ENCODE peak calls at places on chromosomes 13 and 19, in five cellular contexts. D is HCT116, F is GM12878, V is H1, Y is HepG2. N is an unnamed sample.

GRCh38 chr19:39038098-39038497 is 5.7 kb upstream of the FBXO27 start:
- DNase-seq in F (no peak), Y (peak), D (peak), V (no peak), N (peak)

GRCh38 chr13:26656919-26657318 is 99.4 kb downstream of the WASF3 start:
- DNase-seq in D (no peak), F (no peak), Y (peak), V (no peak), N (no peak)

GRCh38 chr19:17830567-17831418 is 9.5 kb upstream of the INSL3 start:
- DNase-seq in D (peak), Y (no peak), V (peak), F (no peak), N (peak)

GRCh38 chr19:30228113-30228725 is 144.0 kb upstream of the ZNF536 start:
- DNase-seq in V (no peak), F (no peak), D (no peak), Y (no peak), N (no peak)

GRCh38 chr19:55175117-55175867 is 4.8 kb downstream of the SYT5 start:
- DNase-seq in Y (no peak), V (no peak), D (no peak), F (no peak), N (peak)

GRCh38 chr13:76349700-76350099 is 536.5 kb downstream of the KCTD12 start:
- DNase-seq in Y (no peak), F (no peak), V (no peak), D (no peak), N (no peak)

GRCh38 chr19:6801397-6802086 is 29.0 kb downstream of the VAV1 start:
- DNase-seq in F (peak), Y (no peak), D (peak), V (no peak), N (peak)

GRCh38 chr13:97535619-97536018 is 101.7 kb downstream of the RAP2A start:
- DNase-seq in V (no peak), D (no peak), Y (no peak), F (no peak), N (no peak)

GRCh38 chr13:25440081-25440480 is 68.3 kb downstream of the ATP8A2 start:
- DNase-seq in Y (no peak), V (no peak), D (no peak), F (no peak), N (no peak)

GRCh38 chr19:40192758-40193586 is 1.7 kb downstream of the MAP3K10 start:
- DNase-seq in Y (no peak), D (no peak), F (no peak), V (no peak), N (peak)

GRCh38 chr19:47197141-47197540 is 33.9 kb downstream of the BBC3 start:
- DNase-seq in V (no peak), D (no peak), F (no peak), Y (no peak), N (no peak)

GRCh38 chr13:53189162-53189561 is 160.5 kb downstream of the OLFM4 start:
- DNase-seq in Y (no peak), D (no peak), V (no peak), F (no peak), N (no peak)

GRCh38 chr13:51811046-51811445 is 7.1 kb upstream of the DHRS12 start:
- DNase-seq in Y (no peak), D (no peak), V (no peak), F (no peak), N (no peak)

GRCh38 chr19:19937403-19937802 is 36.7 kb downstream of the ZNF93 start:
- DNase-seq in V (no peak), D (no peak), Y (no peak), F (no peak), N (no peak)

GRCh38 chr13:106104281-106104901 is 431.1 kb downstream of the EFNB2 start:
- DNase-seq in Y (no peak), D (peak), V (no peak), F (no peak), N (no peak)

GRCh38 chr19:35818445-35818844 is 5.8 kb upstream of the PRODH2 start:
- DNase-seq in Y (no peak), D (no peak), V (no peak), F (no peak), N (no peak)

GRCh38 chr19:55626350-55626749 is 2.0 kb upstream of the ZNF784 start:
- DNase-seq in Y (no peak), V (no peak), D (no peak), F (no peak), N (no peak)

GRCh38 chr13:97976551-97977375 is 23.3 kb downstream of the IPO5 start:
- DNase-seq in Y (no peak), D (no peak), V (no peak), F (no peak), N (peak)

GRCh38 chr19:47459477-47459876 is 12.2 kb downstream of the SLC8A2 start:
- DNase-seq in F (no peak), Y (no peak), D (no peak), V (no peak), N (no peak)

GRCh38 chr19:44747739-44748425 is 626 bp upstream of the BCL3 start:
- DNase-seq in F (no peak), D (no peak), Y (peak), V (no peak), N (no peak)

GRCh38 chr19:33294058-33294798 is 8.1 kb downstream of the CEBPA start:
- DNase-seq in D (no peak), V (no peak), Y (no peak), F (no peak), N (peak)

GRCh38 chr13:25114220-25114619 is 18.3 kb downstream of the PABPC3 start:
- DNase-seq in V (peak), Y (peak), D (peak), F (peak), N (peak)

GRCh38 chr13:37753776-37754175 is 115.8 kb downstream of the TRPC4 start:
- DNase-seq in D (no peak), F (no peak), Y (no peak), V (no peak), N (no peak)

GRCh38 chr13:113920606-113921306 is 53.1 kb downstream of the C13orf46 start:
- DNase-seq in F (no peak), V (no peak), Y (no peak), D (no peak), N (no peak)

GRCh38 chr13:45367358-45367757 is 26.4 kb upstream of the TPT1 start:
- DNase-seq in V (peak), F (peak), Y (peak), D (peak), N (peak)

GRCh38 chr13:113748101-113748861 is 10.7 kb upstream of the TMEM255B start:
- DNase-seq in Y (peak), D (no peak), F (no peak), V (no peak), N (peak)

GRCh38 chr13:113815151-113816058 is 48.5 kb downstream of the GAS6 start:
- DNase-seq in Y (no peak), F (peak), V (no peak), D (peak), N (no peak)

GRCh38 chr19:3132971-3133792 is 2.7 kb upstream of the GNA15 start:
- DNase-seq in F (peak), V (no peak), Y (no peak), D (no peak), N (peak)
- TF ChIP-seq POLR2A in F (peak), V (no peak), Y (no peak), D (no peak), N (no peak)

GRCh38 chr19:750640-751423 is at the start of gene MISP:
- DNase-seq in D (no peak), F (no peak), Y (no peak), V (no peak), N (peak)

GRCh38 chr19:751501-752341 is 809 bp downstream of the MISP start:
- DNase-seq in F (no peak), V (no peak), Y (peak), D (no peak), N (peak)

GRCh38 chr19:755063-755462 is 4.2 kb downstream of the MISP start:
- DNase-seq in D (no peak), V (no peak), Y (no peak), F (no peak), N (no peak)

GRCh38 chr19:754530-754929 is 3.6 kb downstream of the MISP start:
- DNase-seq in D (no peak), F (no peak), Y (no peak), V (no peak), N (no peak)

DNA sequence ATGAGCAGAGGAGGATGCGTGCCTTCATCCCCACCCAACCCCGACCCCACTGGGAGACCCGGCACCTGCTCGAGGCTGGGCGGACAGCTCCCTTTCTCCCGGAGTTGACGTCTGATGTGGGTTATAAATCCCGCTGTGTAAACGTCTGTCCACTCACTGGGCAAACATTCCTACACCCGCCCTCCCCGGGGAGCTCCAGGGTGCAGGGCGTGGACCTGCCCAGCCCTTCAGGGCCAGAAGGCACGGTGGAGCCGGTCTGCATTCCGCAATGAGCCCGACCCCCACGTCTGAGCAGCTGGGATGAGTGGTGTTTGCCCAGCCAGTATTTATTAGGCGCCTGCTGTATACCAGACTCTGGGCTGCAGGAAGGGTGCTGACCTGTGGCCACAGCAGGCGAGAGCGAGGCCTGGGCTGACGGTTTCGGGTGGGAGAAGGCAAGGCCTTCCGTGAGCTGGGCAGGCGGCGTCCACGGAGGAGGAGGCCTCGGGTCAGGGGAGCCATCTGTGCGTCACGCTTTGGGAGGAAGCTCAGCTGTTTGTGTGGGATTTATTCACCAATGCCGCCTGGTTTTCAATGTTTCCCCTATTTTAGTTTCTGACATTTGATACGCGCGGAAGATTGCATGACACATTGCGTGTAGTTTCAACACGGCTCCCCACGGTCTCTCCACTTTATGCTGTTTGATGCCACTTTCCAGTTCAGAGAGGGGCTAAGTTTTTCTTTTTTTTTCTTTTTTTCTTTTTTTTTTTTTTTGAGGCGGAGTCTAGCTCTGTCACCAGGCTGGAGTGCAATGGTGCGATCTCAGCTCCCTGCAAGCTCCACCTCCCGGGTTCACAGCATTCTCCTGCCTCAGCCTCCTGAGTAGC is 2.0 kb downstream of the MISP start:
- DNase-seq in Y (peak), V (no peak), D (peak), F (no peak), N (no peak)
- TF ChIP-seq SP1 in Y (no peak), V (no peak), D (peak), F (no peak), N (no peak)

DNA sequence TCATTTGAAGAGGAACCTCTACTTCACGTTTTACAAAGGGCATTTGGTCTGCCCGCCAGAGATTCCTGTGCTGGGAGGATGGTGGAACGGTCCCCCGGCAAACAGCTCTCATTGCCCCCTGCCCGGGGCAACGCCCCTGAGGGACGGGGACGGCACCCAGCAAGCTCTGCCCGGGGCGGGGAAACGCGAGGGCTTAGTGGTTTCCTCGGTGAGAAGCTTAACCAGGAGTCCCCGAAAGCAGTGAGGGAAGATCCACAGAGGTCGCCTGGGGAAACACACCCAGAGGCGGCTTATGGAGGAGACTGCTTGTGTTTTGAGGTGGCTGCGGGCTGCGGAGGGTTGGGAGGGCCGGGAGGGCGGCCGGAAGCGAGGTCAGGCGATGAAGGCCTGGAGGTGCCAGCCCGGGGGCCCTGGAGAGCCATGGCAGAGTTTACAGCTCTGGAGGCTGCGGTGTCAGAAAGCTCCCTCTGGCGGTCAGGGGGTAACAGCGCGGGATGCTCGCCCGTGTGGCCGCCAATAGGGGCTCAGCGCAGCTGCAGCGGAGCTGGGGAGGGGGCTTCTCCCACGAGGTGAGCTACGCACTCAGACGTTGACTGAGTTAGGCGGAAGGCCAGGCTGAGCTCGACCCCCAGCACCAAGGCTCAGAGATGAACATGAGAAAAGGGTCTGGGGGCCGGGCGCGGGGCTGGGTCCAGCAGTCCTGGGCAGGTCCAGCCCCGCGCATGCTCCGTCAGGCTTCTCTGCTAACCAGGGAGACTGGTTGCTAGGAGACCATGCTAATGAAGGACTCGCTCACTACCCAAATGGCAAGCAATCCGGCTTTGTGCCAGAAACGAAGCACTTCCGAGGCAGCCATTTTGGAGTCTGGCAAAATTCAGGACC is 652 bp upstream of the TPGS1 start:
- DNase-seq in F (peak), D (peak), Y (peak), V (peak), N (peak)
- TF ChIP-seq POLR2A in F (peak), D (peak), Y (peak), V (peak), N (no peak)

DNA sequence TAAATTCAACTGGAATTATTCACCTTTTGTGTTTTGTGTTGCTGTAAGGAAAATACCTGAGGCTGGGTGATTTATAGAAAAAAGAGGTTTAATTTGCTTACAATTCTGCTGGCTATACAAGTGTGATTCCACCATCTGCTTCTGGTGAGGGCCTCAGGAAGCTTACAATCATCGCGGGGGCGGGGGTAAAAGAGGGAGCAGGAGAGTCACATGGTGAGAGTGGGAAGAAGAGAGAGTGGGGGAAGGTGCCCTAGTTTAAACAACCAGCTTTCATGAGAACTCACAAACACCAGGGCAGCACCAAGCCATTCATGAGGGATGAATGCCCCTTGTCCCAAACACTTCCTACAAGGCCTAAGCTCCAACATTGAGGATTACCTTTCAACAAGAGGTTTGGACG is 760.7 kb upstream of the PCDH9 start:
- DNase-seq in Y (no peak), F (no peak), V (no peak), D (no peak), N (no peak)
- TF ChIP-seq SP1 in Y (no peak), F (no peak), V (no peak), D (no peak), N (no peak)